ENCODE peak calls at places on chromosome 5, in ten cellular contexts. S is AG09319, J is heart left ventricle, U is germinal center, H is glutamatergic neuron, G is amniotic epithelial cell, I is islet precursor cell, O is H7, B is RCC 7860, L is retina. V is an unnamed sample.

GRCh38 chr5:173963867-173964429 is 25.0 kb upstream of the C5orf47 start:
- DNase-seq in S (no peak), J (no peak), B (no peak), I (peak), U (no peak), O (peak), H (peak), G (no peak), L (no peak), V (peak)

GRCh38 chr5:15376803-15377202 is 123.2 kb upstream of the FBXL7 start:
- DNase-seq in J (no peak), S (no peak), U (no peak), G (peak), O (no peak), B (no peak), L (no peak), H (no peak), I (no peak), V (no peak)

GRCh38 chr5:7754997-7755596 is 95.8 kb downstream of the CFAP90 start:
- DNase-seq in S (no peak), U (peak), L (peak), G (peak), O (peak), I (peak), H (peak), B (peak), J (no peak), V (peak)

GRCh38 chr5:36055984-36056383 is 10.7 kb downstream of the UGT3A2 start:
- DNase-seq in O (no peak), U (no peak), I (no peak), B (no peak), J (no peak), H (no peak), G (no peak), L (peak), S (no peak), V (no peak)

GRCh38 chr5:170283296-170283695 is 14.3 kb downstream of the LCP2 start:
- DNase-seq in O (no peak), U (no peak), B (no peak), J (no peak), I (no peak), L (no peak), H (no peak), S (no peak), G (no peak), V (no peak)

GRCh38 chr5:14663734-14664269 is 716 bp upstream of the OTULIN start:
- DNase-seq in H (peak), J (no peak), S (no peak), G (peak), L (no peak), U (no peak), O (peak), I (no peak), B (no peak), V (peak)

GRCh38 chr5:29744618-29745017 is 1448.9 kb upstream of the CDH6 start:
- DNase-seq in G (no peak), S (no peak), U (no peak), B (no peak), O (no peak), J (no peak), H (no peak), L (no peak), I (no peak), V (no peak)

GRCh38 chr5:112757468-112758208 is 20.0 kb downstream of the APC start:
- DNase-seq in O (peak), B (peak), J (no peak), U (peak), H (no peak), L (peak), I (no peak), S (peak), G (peak), V (peak)

GRCh38 chr5:154603978-154604679 is 126.1 kb upstream of the HAND1 start:
- DNase-seq in S (no peak), G (peak), H (no peak), J (peak), B (no peak), L (peak), U (no peak), O (peak), I (peak), V (no peak)

GRCh38 chr5:149345892-149346222 is 558 bp downstream of the GRPEL2 start:
- DNase-seq in H (no peak), U (peak), J (no peak), O (peak), B (no peak), S (no peak), L (no peak), G (peak), I (no peak), V (no peak)

GRCh38 chr5:74943905-74944304 is 77.7 kb upstream of the FAM169A start:
- DNase-seq in J (no peak), H (no peak), L (no peak), B (no peak), O (peak), U (no peak), S (no peak), I (no peak), G (no peak), V (no peak)

GRCh38 chr5:118862596-118862995 is 125.8 kb downstream of the DTWD2 start:
- DNase-seq in G (no peak), L (no peak), I (no peak), O (no peak), B (no peak), J (no peak), U (no peak), S (no peak), H (no peak), V (no peak)

GRCh38 chr5:54703091-54703490 is 185.5 kb downstream of the SNX18 start:
- DNase-seq in S (peak), B (peak), J (peak), I (no peak), G (peak), H (no peak), L (no peak), U (no peak), O (no peak), V (no peak)

GRCh38 chr5:139387611-139388197 is 2.0 kb downstream of the MZB1 start:
- DNase-seq in G (no peak), O (peak), L (no peak), U (no peak), H (no peak), J (no peak), B (no peak), S (no peak), I (no peak), V (no peak)

GRCh38 chr5:1793301-1793740 is 6.3 kb downstream of the MRPL36 start:
- DNase-seq in B (no peak), J (no peak), G (no peak), H (no peak), L (no peak), O (no peak), S (no peak), I (peak), U (no peak), V (no peak)

GRCh38 chr5:110832683-110833082 is 93.9 kb downstream of the SLC25A46 start:
- DNase-seq in J (no peak), H (no peak), G (no peak), S (no peak), I (no peak), O (no peak), U (no peak), L (no peak), B (no peak), V (no peak)

GRCh38 chr5:168740055-168740820 is 161.1 kb upstream of the PANK3 start:
- DNase-seq in B (no peak), U (no peak), O (no peak), J (no peak), H (no peak), S (no peak), I (peak), G (no peak), L (no peak), V (no peak)

GRCh38 chr5:73701566-73701965 is 75.6 kb downstream of the ARHGEF28 start:
- DNase-seq in J (no peak), G (no peak), H (no peak), I (no peak), U (no peak), O (no peak), L (no peak), S (no peak), B (no peak), V (no peak)

GRCh38 chr5:8943301-8943700 is 602.6 kb downstream of the SEMA5A start:
- DNase-seq in G (peak), S (no peak), I (no peak), L (no peak), H (no peak), U (no peak), J (no peak), O (no peak), B (no peak), V (no peak)

GRCh38 chr5:96337048-96337781 is 95.8 kb downstream of the PCSK1 start:
- DNase-seq in G (no peak), U (no peak), J (no peak), B (no peak), H (no peak), S (no peak), I (peak), O (no peak), L (no peak), V (no peak)